ENCODE peak calls at places on chromosomes 5 and 9, in eight cellular contexts. M is K562, L is endodermal cell, A is psoas muscle, D is A549, Y is tibial nerve, E is RWPE1, T is AG04449. N is an unnamed sample.

GRCh38 chr9:72203205-72203803 is 54.1 kb downstream of the GDA start:
- DNase-seq in M (peak; percentile 16), L (peak; percentile 66), A (no peak), D (peak; percentile 64), Y (no peak), E (peak; percentile 74), T (no peak), N (peak; percentile 34)

GRCh38 chr5:150066901-150067396 is 19.4 kb downstream of the CSF1R start:
- DNase-seq in M (no peak), L (peak; percentile 26), A (no peak), D (no peak), Y (no peak), E (peak; percentile 62), T (no peak), N (no peak)

GRCh38 chr5:4643190-4643589 is 496.9 kb upstream of the ADAMTS16 start:
- DNase-seq in M (no peak), L (no peak), A (no peak), D (no peak), Y (no peak), E (no peak), T (no peak), N (no peak)

GRCh38 chr5:35822541-35822940 is 34.1 kb upstream of the IL7R start:
- DNase-seq in M (no peak), L (no peak), A (no peak), D (no peak), Y (no peak), E (no peak), T (no peak), N (no peak)

GRCh38 chr9:116937361-116937760 is 250.3 kb downstream of the TRIM32 start:
- DNase-seq in M (no peak), L (no peak), A (no peak), D (no peak), Y (no peak), E (no peak), T (no peak), N (no peak)

GRCh38 chr9:121670447-121670846 is 19.0 kb downstream of the DAB2IP start:
- DNase-seq in M (no peak), L (no peak), A (peak; percentile 76), D (no peak), Y (no peak), E (no peak), T (no peak), N (no peak)

GRCh38 chr9:136225366-136225747 is 20.3 kb downstream of the QSOX2 start:
- DNase-seq in M (no peak), L (no peak), A (no peak), D (no peak), Y (no peak), E (no peak), T (no peak), N (no peak)

GRCh38 chr5:37717613-37718431 is 122.0 kb downstream of the GDNF start:
- DNase-seq in M (no peak), L (no peak), A (no peak), D (peak; percentile 27), Y (no peak), E (peak; percentile 73), T (no peak), N (peak; percentile 81)

GRCh38 chr9:135478191-135478590 is 1.4 kb upstream of the PPP1R26 start:
- DNase-seq in M (no peak), L (no peak), A (no peak), D (no peak), Y (no peak), E (no peak), T (no peak), N (no peak)

GRCh38 chr5:35815089-35815936 is 41.4 kb upstream of the IL7R start:
- DNase-seq in M (peak; percentile 68), L (peak; percentile 82), A (no peak), D (no peak), Y (no peak), E (peak; percentile 18), T (no peak), N (no peak)

GRCh38 chr9:137479892-137480685 is 21.0 kb upstream of the NSMF start:
- DNase-seq in M (no peak), L (no peak), A (no peak), D (no peak), Y (no peak), E (no peak), T (no peak), N (no peak)

GRCh38 chr5:97071101-97071500 is 71.3 kb downstream of the LIX1 start:
- DNase-seq in M (no peak), L (no peak), A (no peak), D (no peak), Y (no peak), E (no peak), T (peak; percentile 17), N (no peak)

GRCh38 chr9:87564111-87564510 is 66.4 kb downstream of the DAPK1 start:
- DNase-seq in M (no peak), L (no peak), A (no peak), D (no peak), Y (no peak), E (no peak), T (no peak), N (peak; percentile 42)

GRCh38 chr5:175021886-175022285 is 297.5 kb downstream of the MSX2 start:
- DNase-seq in M (no peak), L (no peak), A (no peak), D (no peak), Y (no peak), E (no peak), T (no peak), N (no peak)

GRCh38 chr9:92501671-92502393 is 19.5 kb upstream of the ASPN start:
- DNase-seq in M (peak; percentile 41), L (peak; percentile 80), A (peak; percentile 54), D (peak; percentile 43), Y (no peak), E (peak; percentile 45), T (no peak), N (peak; percentile 41)

GRCh38 chr5:159581502-159582249 is 251.4 kb upstream of the IL12B start:
- DNase-seq in M (no peak), L (peak; percentile 76), A (no peak), D (peak; percentile 77), Y (no peak), E (peak; percentile 93), T (peak; percentile 67), N (peak; percentile 85)

GRCh38 chr5:170861855-170862766 is at the start of gene RANBP17:
- DNase-seq in M (no peak), L (peak; percentile 95), A (peak; percentile 46), D (peak; percentile 71), Y (no peak), E (peak; percentile 91), T (no peak), N (peak; percentile 92)

GRCh38 chr5:170332058-170332457 is 34.5 kb upstream of the LCP2 start:
- DNase-seq in M (no peak), L (no peak), A (no peak), D (no peak), Y (no peak), E (no peak), T (no peak), N (no peak)

GRCh38 chr5:84381501-84382362 is 2.9 kb downstream of the EDIL3 start:
- DNase-seq in M (no peak), L (no peak), A (no peak), D (no peak), Y (no peak), E (no peak), T (no peak), N (peak; percentile 17)

GRCh38 chr5:84378420-84378819 is 6.3 kb downstream of the EDIL3 start:
- DNase-seq in M (no peak), L (no peak), A (no peak), D (no peak), Y (no peak), E (no peak), T (no peak), N (no peak)

GRCh38 chr5:84382363-84383295 is 2.1 kb downstream of the EDIL3 start:
- DNase-seq in M (no peak), L (peak; percentile 89), A (peak; percentile 16), D (no peak), Y (no peak), E (peak; percentile 52), T (no peak), N (peak; percentile 67)

GRCh38 chr5:84378961-84379360 is 5.7 kb downstream of the EDIL3 start:
- DNase-seq in M (no peak), L (no peak), A (no peak), D (no peak), Y (no peak), E (no peak), T (no peak), N (no peak)

DNA sequence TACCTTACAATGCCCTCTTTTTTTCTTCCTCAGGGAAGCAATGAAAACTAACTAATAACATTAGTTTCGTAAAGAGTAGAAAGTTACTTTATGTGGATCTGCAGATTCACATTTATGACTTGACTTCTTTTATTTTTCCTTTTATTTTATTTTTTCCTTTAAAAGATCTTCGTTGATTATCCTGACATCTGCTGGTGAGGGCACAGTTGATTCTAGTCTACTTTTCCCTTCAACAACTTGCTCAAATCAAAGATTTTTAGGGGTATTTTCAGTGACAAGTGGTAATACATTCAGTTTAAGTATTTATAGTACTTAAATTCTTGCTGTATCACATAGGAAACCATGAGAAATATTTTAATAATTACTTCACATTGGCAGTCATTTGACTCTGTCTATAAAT is 4.9 kb downstream of the EDIL3 start:
- DNase-seq in M (no peak), L (no peak), A (no peak), D (no peak), Y (no peak), E (no peak), T (no peak), N (no peak)
- TF ChIP-seq CTCF in M (no peak), L (peak; percentile 34), A (no peak), D (no peak), Y (no peak), E (no peak), T (peak; percentile 29), N (no peak)

GRCh38 chr5:110753620-110754019 is 14.8 kb downstream of the SLC25A46 start:
- DNase-seq in M (no peak), L (no peak), A (no peak), D (no peak), Y (no peak), E (no peak), T (no peak), N (no peak)
- TF ChIP-seq CTCF in M (no peak), L (no peak), A (no peak), D (no peak), Y (no peak), E (no peak), T (no peak), N (no peak)

GRCh38 chr9:130626249-130626982 is 38.0 kb upstream of the PRDM12 start:
- DNase-seq in M (no peak), L (peak; percentile 64), A (no peak), D (no peak), Y (no peak), E (no peak), T (no peak), N (no peak)
- TF ChIP-seq CTCF in M (peak; percentile 5), L (peak; percentile 49), A (no peak), D (no peak), Y (no peak), E (no peak), T (no peak), N (no peak)

GRCh38 chr9:8036914-8037524 is 237.4 kb upstream of the DMAC1 start:
- DNase-seq in M (no peak), L (no peak), A (no peak), D (no peak), Y (no peak), E (no peak), T (no peak), N (no peak)
- TF ChIP-seq CTCF in M (no peak), L (no peak), A (no peak), D (no peak), Y (no peak), E (no peak), T (no peak), N (no peak)

N was measured in Calu3.